ENCODE peak calls at places on chromosomes 5 and 9, in ten cellular contexts. B is psoas muscle, N is body of pancreas, Y is BE2C, O is foreskin fibroblast, F is B cell, S is HFF-Myc, K is lower lobe of right lung, P is neural progenitor cell, D is tibial nerve. M is an unnamed sample.

GRCh38 chr5:164354138-164354751 is 848.8 kb downstream of the MAT2B start:
- DNase-seq in B (no peak), N (no peak), Y (no peak), O (no peak), F (no peak), S (no peak), K (no peak), P (no peak), D (no peak), M (no peak)

GRCh38 chr5:116360008-116360853 is 214.4 kb downstream of the SEMA6A start:
- DNase-seq in B (peak; percentile 51), N (no peak), Y (peak; percentile 26), O (peak; percentile 34), F (no peak), S (peak; percentile 16), K (no peak), P (no peak), D (no peak), M (no peak)

GRCh38 chr9:13899924-13900323 is 414.0 kb downstream of the NFIB start:
- DNase-seq in B (no peak), N (no peak), Y (no peak), O (no peak), F (no peak), S (no peak), K (no peak), P (peak; percentile 13), D (no peak), M (no peak)

GRCh38 chr9:69899491-69899890 is 78.9 kb downstream of the CFAP95 start:
- DNase-seq in B (no peak), N (no peak), Y (no peak), O (no peak), F (no peak), S (no peak), K (no peak), P (no peak), D (no peak), M (no peak)

GRCh38 chr5:141668601-141669265 is 13.3 kb downstream of the ARAP3 start:
- DNase-seq in B (no peak), N (no peak), Y (no peak), O (peak; percentile 26), F (no peak), S (no peak), K (no peak), P (no peak), D (no peak), M (no peak)

GRCh38 chr5:77947051-77947428 is 170.9 kb upstream of the TBCA start:
- DNase-seq in B (no peak), N (no peak), Y (no peak), O (no peak), F (no peak), S (no peak), K (no peak), P (no peak), D (no peak), M (no peak)

GRCh38 chr9:18979367-18979766 is 53.6 kb downstream of the SAXO1 start:
- DNase-seq in B (no peak), N (no peak), Y (no peak), O (peak; percentile 53), F (no peak), S (no peak), K (no peak), P (no peak), D (no peak), M (no peak)

GRCh38 chr9:2242778-2243395 is 227.7 kb downstream of the SMARCA2 start:
- DNase-seq in B (no peak), N (no peak), Y (no peak), O (no peak), F (no peak), S (no peak), K (no peak), P (peak; percentile 9), D (no peak), M (no peak)

GRCh38 chr9:16267336-16268036 is 603.0 kb downstream of the BNC2 start:
- DNase-seq in B (no peak), N (no peak), Y (peak; percentile 60), O (no peak), F (no peak), S (no peak), K (no peak), P (no peak), D (no peak), M (no peak)

DNA sequence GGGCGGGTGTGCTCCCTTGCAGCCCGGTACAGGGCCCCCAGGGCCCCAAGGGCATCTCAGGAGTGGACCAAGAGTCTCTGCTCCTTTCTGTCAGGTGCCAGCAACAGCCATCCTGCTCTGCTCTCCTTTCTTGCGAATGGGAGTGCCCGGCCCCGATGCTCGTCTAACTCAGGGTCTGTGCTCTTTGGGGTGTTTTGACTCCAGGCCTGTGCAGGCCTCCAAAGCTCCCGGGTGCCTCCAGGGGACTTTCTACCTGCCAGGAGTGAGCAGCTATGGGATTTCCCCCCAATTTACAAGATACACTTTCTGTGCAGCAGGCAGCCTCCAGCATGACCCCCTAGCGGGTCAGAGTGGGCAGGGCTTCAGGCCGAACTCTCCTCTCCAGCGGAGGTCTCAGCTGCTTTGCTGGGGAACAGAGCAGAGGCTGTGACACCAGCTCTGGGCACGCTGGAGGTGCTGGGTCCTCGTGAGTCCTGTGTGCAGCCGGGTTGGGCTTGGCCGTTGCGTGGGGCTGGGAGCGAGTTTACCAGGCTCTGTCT is 3.0 kb downstream of the NRARP start:
- DNase-seq in B (no peak), N (peak; percentile 25), Y (peak; percentile 16), O (no peak), F (no peak), S (no peak), K (no peak), P (peak; percentile 74), D (no peak), M (no peak)
- TF ChIP-seq CTCF in B (no peak), N (no peak), Y (no peak), O (no peak), F (no peak), S (no peak), K (no peak), P (peak; percentile 4), D (no peak), M (no peak)

GRCh38 chr5:57303985-57304384 is 130.1 kb downstream of the GPBP1 start:
- DNase-seq in B (no peak), N (no peak), Y (no peak), O (no peak), F (no peak), S (no peak), K (no peak), P (peak; percentile 20), D (no peak), M (no peak)
- TF ChIP-seq CTCF in B (no peak), N (no peak), Y (peak; percentile 33), O (no peak), F (no peak), S (no peak), K (no peak), P (peak; percentile 29), D (no peak), M (peak; percentile 23)

GRCh38 chr5:7816535-7816901 is 34.4 kb downstream of the CFAP90 start:
- DNase-seq in B (no peak), N (no peak), Y (no peak), O (no peak), F (no peak), S (no peak), K (no peak), P (peak; percentile 79), D (no peak), M (no peak)
- TF ChIP-seq CTCF in B (no peak), N (no peak), Y (no peak), O (no peak), F (peak; percentile 28), S (no peak), K (peak; percentile 22), P (no peak), D (no peak), M (no peak)

GRCh38 chr5:16453609-16454008 is 12.0 kb downstream of the ZNF622 start:
- DNase-seq in B (no peak), N (no peak), Y (peak; percentile 49), O (no peak), F (no peak), S (no peak), K (no peak), P (peak; percentile 28), D (no peak), M (no peak)
- TF ChIP-seq CTCF in B (no peak), N (peak; percentile 34), Y (peak; percentile 79), O (no peak), F (no peak), S (no peak), K (no peak), P (peak; percentile 43), D (no peak), M (no peak)

GRCh38 chr5:2579126-2579525 is 172.4 kb downstream of the IRX2 start:
- DNase-seq in B (no peak), N (no peak), Y (no peak), O (no peak), F (no peak), S (no peak), K (no peak), P (peak; percentile 25), D (no peak), M (no peak)
- TF ChIP-seq CTCF in B (no peak), N (no peak), Y (no peak), O (no peak), F (no peak), S (no peak), K (no peak), P (peak; percentile 26), D (no peak), M (no peak)